ENCODE peak calls at places on chromosomes 3 and 15, in eight cellular contexts. J is occipital lobe; Z is cerebellar cortex; N is aorta; K is activated CD4-positive, alpha-beta memory T cell treated with anti-CD3 and anti-CD28 coated beads, Interleukin-2, amount 10 ng/mL, durations not matched to agents 7 days and 5 days; H is naive B cell; T is C1 segment of cervical spinal cord; M is H4. E is an unnamed sample.

GRCh38 chr3:125593991-125594574 is 1.2 kb downstream of the OSBPL11 start:
- DNase-seq in T (no peak), H (peak), Z (peak), J (no peak), K (no peak), N (no peak), M (no peak), E (no peak)

GRCh38 chr15:80489030-80489594 is 84.9 kb downstream of the ARNT2 start:
- DNase-seq in T (no peak), N (no peak), H (no peak), K (no peak), Z (no peak), M (peak), J (no peak), E (peak)

GRCh38 chr3:78496458-78496857 is 1271.3 kb downstream of the ROBO1 start:
- DNase-seq in H (no peak), J (no peak), Z (peak), N (no peak), K (no peak), M (no peak), T (no peak), E (no peak)

GRCh38 chr3:112119686-112120484 is 13.2 kb downstream of the GCSAM start:
- DNase-seq in M (no peak), N (no peak), J (no peak), T (no peak), H (no peak), K (no peak), Z (no peak), E (no peak)

GRCh38 chr3:24614353-24614752 is 119.7 kb upstream of the THRB start:
- DNase-seq in Z (no peak), T (no peak), J (no peak), N (no peak), H (no peak), K (no peak), M (no peak), E (no peak)

GRCh38 chr3:124260206-124260915 is 268.4 kb upstream of the ROPN1 start:
- DNase-seq in K (no peak), M (peak), T (peak), Z (no peak), H (no peak), N (peak), J (peak), E (no peak)

GRCh38 chr3:133472242-133472641 is 72.4 kb downstream of the BFSP2 start:
- DNase-seq in T (no peak), K (no peak), J (no peak), N (peak), H (no peak), Z (no peak), M (no peak), E (no peak)

GRCh38 chr3:142618917-142619401 is 22.8 kb downstream of the PLS1 start:
- DNase-seq in H (no peak), M (no peak), J (peak), Z (no peak), N (no peak), K (no peak), T (no peak), E (no peak)

GRCh38 chr3:141257971-141258370 is 26.3 kb downstream of the PXYLP1 start:
- DNase-seq in K (no peak), N (no peak), M (no peak), T (no peak), Z (no peak), H (no peak), J (no peak), E (no peak)

GRCh38 chr15:86915811-86916331 is 836.2 kb downstream of the AGBL1 start:
- DNase-seq in M (peak), T (peak), H (no peak), Z (peak), J (no peak), N (no peak), K (no peak), E (no peak)

GRCh38 chr15:64905119-64905831 is 6.4 kb upstream of the ANKDD1A start:
- DNase-seq in N (peak), Z (no peak), H (peak), K (peak), T (peak), J (peak), M (peak), E (no peak)

GRCh38 chr3:125257563-125257962 is 45.0 kb upstream of the SLC12A8 start:
- DNase-seq in K (no peak), H (no peak), M (no peak), Z (no peak), N (no peak), T (no peak), J (no peak), E (no peak)

GRCh38 chr15:96324192-96324895 is 6.2 kb upstream of the NR2F2 start:
- DNase-seq in N (peak), M (no peak), J (no peak), T (no peak), H (no peak), Z (no peak), K (no peak), E (no peak)

GRCh38 chr15:38351466-38351865 is 98.8 kb downstream of the SPRED1 start:
- DNase-seq in Z (no peak), J (no peak), T (no peak), N (no peak), M (no peak), H (no peak), K (no peak), E (no peak)

E was measured in smooth muscle cell of the brain vasculature.